ENCODE peak calls at places on chromosomes 3 and 15, in eight cellular contexts. H is GM23248, L is GM23338, J is MM.1S, X is PC-9, I is HCT116, D is OCI-LY7, C is PC-3. B is an unnamed sample. For H3K9me2, the result is how much of the 10 kb centered on the place peaks cover.

GRCh38 chr15:88284441-88285106 is 28.0 kb upstream of the NTRK3 start:
- DNase-seq in X (no peak), I (no peak), J (no peak), L (no peak), C (no peak), D (no peak), H (no peak), B (no peak)

GRCh38 chr3:19467761-19468160 is 319.5 kb downstream of the KCNH8 start:
- DNase-seq in L (peak), D (no peak), J (no peak), H (no peak), X (no peak), I (no peak), C (no peak), B (no peak)

GRCh38 chr3:169545606-169546005 is 117.9 kb downstream of the MECOM start:
- DNase-seq in L (no peak), X (no peak), C (no peak), I (no peak), J (no peak), H (no peak), D (no peak), B (no peak)

GRCh38 chr3:172355836-172356235 is 92.4 kb downstream of the GHSR start:
- DNase-seq in L (no peak), X (peak), C (peak), H (peak), I (peak), J (no peak), D (no peak), B (no peak)

GRCh38 chr15:32851619-32852416 is 134.0 kb downstream of the GREM1 start:
- DNase-seq in X (no peak), C (peak), H (peak), L (no peak), D (no peak), J (no peak), I (no peak), B (no peak)

GRCh38 chr3:14691239-14691638 is 16.3 kb downstream of the C3orf20 start:
- DNase-seq in H (no peak), X (no peak), D (peak), I (no peak), C (no peak), J (peak), L (no peak), B (no peak)

GRCh38 chr15:68887120-68887519 is 43.2 kb upstream of the SPESP1 start:
- DNase-seq in H (no peak), X (no peak), L (no peak), D (no peak), C (no peak), J (no peak), I (no peak), B (no peak)

GRCh38 chr3:72818092-72818721 is 30.0 kb downstream of the SHQ1 start:
- DNase-seq in I (peak), H (peak), D (peak), L (no peak), J (peak), X (no peak), C (peak), B (no peak)

GRCh38 chr3:194310516-194310915 is 40.6 kb downstream of the CPN2 start:
- DNase-seq in D (no peak), H (no peak), L (no peak), C (no peak), J (no peak), I (no peak), X (no peak), B (no peak)

GRCh38 chr3:52834871-52835501 is at the start of gene MUSTN1:
- DNase-seq in X (no peak), I (no peak), C (no peak), J (no peak), H (no peak), D (no peak), L (peak), B (no peak)

GRCh38 chr3:171967137-171967783 is 72.1 kb upstream of the FNDC3B start:
- DNase-seq in I (peak), J (no peak), X (peak), C (peak), L (no peak), D (no peak), H (peak), B (no peak)

GRCh38 chr15:29456255-29456654 is 186.6 kb upstream of the NSMCE3 start:
- DNase-seq in J (peak), I (no peak), L (no peak), C (no peak), X (no peak), D (no peak), H (no peak), B (no peak)

GRCh38 chr15:89101302-89102191 is 13.3 kb downstream of the ABHD2 start:
- DNase-seq in J (no peak), D (no peak), C (peak), L (no peak), I (peak), H (peak), X (peak), B (no peak)

GRCh38 chr3:54071596-54071995 is 50.8 kb upstream of the CACNA2D3 start:
- DNase-seq in I (no peak), X (no peak), C (no peak), D (no peak), J (no peak), H (no peak), L (no peak), B (no peak)

GRCh38 chr3:140093742-140094141 is 158.8 kb downstream of the CLSTN2 start:
- DNase-seq in L (no peak), C (peak), D (no peak), I (peak), H (peak), J (no peak), X (no peak), B (no peak)

GRCh38 chr3:128549283-128550112 is 56.5 kb upstream of the GATA2 start:
- DNase-seq in L (no peak), J (no peak), D (no peak), I (no peak), H (peak), C (peak), X (no peak), B (no peak)

GRCh38 chr3:178236555-178237277 is 299.5 kb upstream of the KCNMB2 start:
- DNase-seq in L (no peak), C (peak), H (peak), J (no peak), X (no peak), D (no peak), I (no peak), B (no peak)

GRCh38 chr3:180679178-180680096 is at the start of gene CCDC39:
- DNase-seq in D (peak), J (peak), L (peak), H (peak), C (peak), I (peak), X (peak), B (peak)

GRCh38 chr3:179933872-179934271 is 102.9 kb downstream of the PEX5L start:
- DNase-seq in X (no peak), H (no peak), D (no peak), L (no peak), I (no peak), J (no peak), C (no peak), B (peak)

GRCh38 chr15:79082363-79083070 is 8.1 kb downstream of the RASGRF1 start:
- DNase-seq in J (no peak), H (no peak), L (no peak), I (no peak), D (no peak), C (no peak), X (no peak), B (peak)

GRCh38 chr3:64270861-64271260 is 45.6 kb upstream of the PRICKLE2 start:
- DNase-seq in L (no peak), I (no peak), H (no peak), D (no peak), X (no peak), J (no peak), C (no peak), B (no peak)

GRCh38 chr15:101068961-101069734 is 150.0 kb downstream of the LRRK1 start:
- DNase-seq in J (no peak), D (no peak), H (peak), X (peak), L (peak), I (no peak), C (no peak), B (no peak)

GRCh38 chr3:42501321-42501680 is 1.1 kb upstream of the VIPR1 start:
- DNase-seq in J (no peak), X (no peak), I (no peak), C (no peak), H (no peak), D (no peak), L (peak), B (no peak)

GRCh38 chr3:184908859-184909258 is 96.9 kb downstream of the VPS8 start:
- DNase-seq in D (no peak), X (no peak), C (no peak), H (no peak), L (peak), I (no peak), J (no peak), B (no peak)
- H3K27ac ChIP-seq in D (no peak), X (no peak), C (no peak), H (no peak), L (peak), I (no peak), J (no peak), B (no peak)

GRCh38 chr15:76987276-76987675 is 7.7 kb upstream of the PSTPIP1 start:
- DNase-seq in L (no peak), C (no peak), H (no peak), D (no peak), I (no peak), X (no peak), J (no peak), B (no peak)

GRCh38 chr15:76983588-76984379 is 11.1 kb upstream of the PSTPIP1 start:
- DNase-seq in J (no peak), C (no peak), D (no peak), L (no peak), H (peak), I (no peak), X (peak), B (no peak)

GRCh38 chr15:76988874-76989780 is 5.8 kb upstream of the PSTPIP1 start:
- DNase-seq in C (no peak), J (no peak), D (no peak), H (no peak), L (no peak), X (no peak), I (no peak), B (no peak)

GRCh38 chr15:76987896-76988860 is 6.7 kb upstream of the PSTPIP1 start:
- DNase-seq in C (no peak), X (no peak), L (no peak), D (peak), H (no peak), I (no peak), J (no peak), B (peak)

GRCh38 chr15:76986743-76987142 is 8.2 kb upstream of the PSTPIP1 start:
- DNase-seq in J (no peak), H (no peak), D (no peak), C (no peak), I (no peak), X (no peak), L (no peak), B (no peak)
- H3K9me2 ChIP-seq in J (under half), H (under half), D (under half), C (under half), I (under half), X (under half), L (under half), B (under half)

GRCh38 chr15:71366926-71367325 is 251.7 kb downstream of the THSD4 start:
- DNase-seq in C (no peak), X (no peak), I (no peak), D (no peak), J (no peak), H (peak), L (no peak), B (no peak)

GRCh38 chr15:71366522-71366921 is 251.3 kb downstream of the THSD4 start:
- DNase-seq in H (no peak), D (no peak), L (no peak), I (no peak), X (no peak), J (no peak), C (no peak), B (no peak)

GRCh38 chr15:71362987-71363968 is 248.0 kb downstream of the THSD4 start:
- DNase-seq in L (peak), X (no peak), H (no peak), C (no peak), D (no peak), J (no peak), I (no peak), B (no peak)

GRCh38 chr15:71362556-71362955 is 247.3 kb downstream of the THSD4 start:
- DNase-seq in X (no peak), J (no peak), D (no peak), I (no peak), H (no peak), C (no peak), L (no peak), B (no peak)

DNA sequence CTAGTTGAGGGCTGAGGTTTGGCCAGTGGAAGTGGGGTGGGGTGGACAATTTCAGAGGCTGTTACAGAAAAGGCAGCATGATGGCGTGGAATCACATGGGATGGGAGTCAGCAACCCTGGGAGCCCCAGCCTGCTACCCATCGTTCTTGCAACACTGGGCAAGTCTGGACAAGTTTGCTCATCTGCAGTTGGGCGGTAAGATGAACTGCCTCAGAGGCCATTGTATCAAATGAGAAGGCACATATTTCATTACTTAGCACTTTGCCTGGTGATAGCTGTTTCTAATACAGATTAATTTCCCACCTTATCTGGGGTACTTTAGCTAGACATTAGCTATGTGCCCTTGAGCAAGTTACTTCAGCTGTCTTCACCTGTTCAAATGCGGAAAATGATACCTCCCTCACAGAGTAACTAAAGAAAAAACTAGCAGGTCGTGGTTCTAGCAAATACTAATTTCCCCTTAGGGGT is 248.9 kb downstream of the THSD4 start:
- DNase-seq in D (no peak), I (no peak), X (no peak), H (no peak), J (no peak), C (no peak), L (no peak), B (no peak)
- H2AFZ ChIP-seq in D (no peak), I (no peak), X (no peak), H (no peak), J (no peak), C (no peak), L (no peak), B (no peak)

DNA sequence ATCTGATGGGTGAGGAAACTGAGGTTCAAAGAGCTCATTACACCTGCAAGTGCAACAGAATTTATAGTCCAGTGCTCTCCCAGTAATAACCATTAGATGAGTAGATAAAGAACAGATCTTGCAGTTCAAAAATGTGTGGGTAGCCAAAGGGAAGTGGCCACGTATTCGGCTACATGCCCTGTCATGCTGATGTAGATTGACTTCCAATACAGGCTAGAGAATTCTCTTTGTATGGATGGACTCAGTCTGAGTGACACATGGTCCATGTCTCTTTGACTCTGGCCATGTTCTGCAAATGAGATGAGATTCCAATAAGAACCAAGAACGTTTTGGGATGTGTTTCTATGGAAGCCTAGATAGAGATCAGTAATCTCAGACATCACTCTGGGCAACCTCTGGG is 187.8 kb upstream of the LPP start:
- DNase-seq in L (no peak), I (no peak), D (no peak), H (no peak), J (no peak), X (no peak), C (no peak), B (peak)
- H3K27ac ChIP-seq in L (no peak), I (no peak), D (peak), H (no peak), J (no peak), X (no peak), C (no peak), B (peak)

GRCh38 chr15:59538494-59538893 is 73.1 kb upstream of the GCNT3 start:
- DNase-seq in J (no peak), C (no peak), X (no peak), I (no peak), L (no peak), H (no peak), D (no peak), B (no peak)
- H3K9me2 ChIP-seq in J (under half), C (under half), X (under half), I (under half), L (under half), H (under half), D (under half), B (under half)

DNA sequence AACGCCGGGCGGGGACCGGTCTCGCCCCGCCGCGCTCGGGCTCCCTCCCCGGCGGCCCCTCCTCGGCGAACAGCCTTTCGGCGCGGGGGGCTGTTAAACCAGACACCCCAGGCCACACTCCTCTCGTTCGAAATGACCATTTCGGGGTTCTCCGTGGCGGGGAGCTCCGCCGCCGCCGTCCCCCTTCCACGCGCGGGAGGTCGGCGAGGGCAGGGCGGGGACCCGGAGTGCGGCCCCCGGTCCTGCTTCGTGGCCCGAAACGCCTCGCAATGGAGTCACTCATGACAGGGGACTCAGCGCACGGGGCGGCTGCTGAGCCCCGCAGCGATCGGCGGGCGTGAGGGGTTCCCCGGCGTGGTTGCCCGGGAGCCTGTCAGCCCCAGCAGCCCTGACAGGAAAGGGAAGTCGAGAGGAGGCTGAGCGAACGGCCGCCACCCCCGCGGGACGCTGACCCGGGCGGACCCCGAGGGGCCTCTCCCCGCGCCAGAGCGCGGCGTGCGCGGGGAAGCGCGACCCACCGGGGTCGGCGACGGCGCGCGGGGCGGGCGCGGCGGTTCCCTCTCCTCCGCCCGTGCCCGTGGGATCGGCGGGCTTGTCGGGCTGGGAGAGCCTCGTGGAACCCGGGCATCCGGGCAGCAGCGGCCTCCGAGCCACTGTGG is 497 bp upstream of the PIGZ start:
- DNase-seq in I (no peak), D (peak), C (peak), J (peak), H (peak), L (peak), X (no peak), B (peak)
- H2AFZ ChIP-seq in I (peak), D (peak), C (peak), J (peak), H (peak), L (peak), X (peak), B (peak)

DNA sequence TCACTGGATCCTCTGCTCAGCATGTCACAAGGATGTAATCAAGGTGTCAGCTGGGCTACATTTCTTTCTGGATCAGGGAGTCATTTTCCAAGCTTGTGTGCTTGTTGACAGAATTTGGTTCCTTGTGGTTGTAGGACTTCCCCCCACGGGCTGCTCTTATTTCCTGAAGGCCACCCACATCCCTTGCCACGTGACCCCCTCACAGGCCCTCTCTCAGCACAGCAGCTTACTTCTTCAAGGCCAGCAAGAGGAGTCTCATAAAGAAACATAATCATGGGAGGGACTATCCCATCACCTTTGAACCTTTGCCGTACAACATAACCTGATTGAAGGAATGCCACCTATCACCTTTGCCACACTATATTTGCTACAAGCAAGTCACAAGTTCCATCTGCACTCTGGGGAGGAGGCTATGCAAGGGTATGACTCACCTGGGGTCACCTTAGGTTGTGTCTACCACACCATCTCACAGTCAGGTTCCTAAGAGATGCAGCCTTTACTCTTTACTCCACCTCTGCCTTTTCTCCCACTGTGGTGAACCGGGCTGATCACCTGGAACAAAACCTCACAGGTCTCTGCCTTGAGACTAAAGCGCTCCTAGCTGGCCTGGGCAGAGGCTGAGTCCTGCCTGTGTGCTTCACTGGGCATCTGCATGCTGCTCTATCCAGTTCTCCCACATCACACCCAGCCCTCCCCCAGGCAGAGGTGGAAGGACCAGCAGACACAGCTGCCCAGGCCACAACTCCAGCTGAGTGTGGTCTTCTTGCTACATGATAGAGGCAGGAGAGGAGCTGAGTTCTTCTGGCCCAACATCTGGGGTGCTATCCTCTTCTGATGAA is 13.5 kb downstream of the RAB6B start:
- DNase-seq in L (no peak), D (no peak), H (peak), I (no peak), X (peak), J (no peak), C (peak), B (no peak)
- H3K27ac ChIP-seq in L (no peak), D (no peak), H (no peak), I (no peak), X (no peak), J (no peak), C (no peak), B (no peak)